ENCODE peak calls at places on chromosomes 16 and 17, in seven cellular contexts. X, F, Y, O, D, Z and I are unnamed samples.
A peak's percentile ranks its signal among the peaks of the same experiment; 100 is the strongest.

GRCh38 chr17:11514565-11514964 is 83.7 kb upstream of the DNAH9 start:
- DNase-seq in O (no peak), X (no peak), D (no peak), Y (no peak), Z (no peak), F (no peak), I (no peak)

GRCh38 chr16:47876494-47876893 is 279.3 kb downstream of the ABCC12 start:
- DNase-seq in D (no peak), Z (no peak), O (no peak), Y (no peak), F (no peak), X (no peak), I (no peak)

GRCh38 chr16:71855937-71856662 is 10.3 kb downstream of the ATXN1L start:
- DNase-seq in O (no peak), Y (no peak), F (no peak), D (no peak), X (no peak), Z (no peak), I (no peak)

GRCh38 chr17:78707016-78707415 is 75.1 kb downstream of the CYTH1 start:
- DNase-seq in F (no peak), Y (no peak), O (no peak), Z (no peak), D (no peak), X (no peak), I (no peak)

GRCh38 chr16:57736419-57737281 is 1.1 kb downstream of the KATNB1 start:
- DNase-seq in O (peak; percentile 73), Z (peak; percentile 77), F (peak; percentile 56), Y (peak; percentile 34), X (peak; percentile 55), D (peak; percentile 78), I (no peak)

GRCh38 chr16:67115649-67116048 is 5.9 kb downstream of the PHAF1 start:
- DNase-seq in Y (no peak), X (no peak), F (no peak), O (no peak), D (no peak), Z (no peak), I (no peak)

GRCh38 chr17:2043785-2044184 is 2.0 kb downstream of the OVCA2 start:
- DNase-seq in Y (no peak), F (no peak), O (no peak), D (no peak), Z (no peak), X (no peak), I (no peak)

GRCh38 chr16:50311891-50312501 is 45.6 kb downstream of the ADCY7 start:
- DNase-seq in O (no peak), X (no peak), Y (no peak), Z (peak; percentile 24), D (no peak), F (no peak), I (no peak)

GRCh38 chr17:17366941-17367885 is 64.0 kb downstream of the NT5M start:
- DNase-seq in Z (no peak), X (no peak), F (no peak), Y (no peak), O (no peak), D (no peak), I (no peak)

GRCh38 chr17:39921323-39921722 is 2.9 kb upstream of the GSDMB start:
- DNase-seq in Z (no peak), F (no peak), O (no peak), X (no peak), Y (no peak), D (no peak), I (peak; percentile 44)

GRCh38 chr17:72373910-72374741 is 253.3 kb downstream of the SOX9 start:
- DNase-seq in Y (no peak), O (no peak), D (peak; percentile 71), F (no peak), X (no peak), Z (no peak), I (no peak)

GRCh38 chr16:17359778-17360177 is 111.0 kb downstream of the XYLT1 start:
- DNase-seq in X (no peak), D (no peak), O (no peak), F (no peak), Y (no peak), Z (peak; percentile 62), I (no peak)

GRCh38 chr16:67170168-67170947 is at the start of gene NOL3:
- DNase-seq in F (no peak), D (peak; percentile 86), O (peak; percentile 87), X (peak; percentile 94), Y (no peak), Z (no peak), I (peak; percentile 73)

GRCh38 chr16:5604770-5605169 is 507.2 kb upstream of the EEF2KMT start:
- DNase-seq in Z (no peak), F (peak; percentile 85), X (peak; percentile 36), D (peak; percentile 80), Y (no peak), O (peak; percentile 46), I (no peak)

GRCh38 chr17:37693328-37693727 is 50.1 kb upstream of the DDX52 start:
- DNase-seq in Y (no peak), O (no peak), D (no peak), X (no peak), Z (no peak), F (peak; percentile 67), I (no peak)

GRCh38 chr17:9696279-9697044 is 51.1 kb downstream of the USP43 start:
- DNase-seq in F (no peak), Y (no peak), X (no peak), D (no peak), Z (no peak), O (peak; percentile 42), I (no peak)

GRCh38 chr16:85055503-85056210 is 28.1 kb downstream of the KIAA0513 start:
- DNase-seq in X (peak; percentile 58), O (no peak), Z (peak; percentile 94), D (no peak), Y (peak; percentile 54), F (peak; percentile 68), I (peak; percentile 64)

DNA sequence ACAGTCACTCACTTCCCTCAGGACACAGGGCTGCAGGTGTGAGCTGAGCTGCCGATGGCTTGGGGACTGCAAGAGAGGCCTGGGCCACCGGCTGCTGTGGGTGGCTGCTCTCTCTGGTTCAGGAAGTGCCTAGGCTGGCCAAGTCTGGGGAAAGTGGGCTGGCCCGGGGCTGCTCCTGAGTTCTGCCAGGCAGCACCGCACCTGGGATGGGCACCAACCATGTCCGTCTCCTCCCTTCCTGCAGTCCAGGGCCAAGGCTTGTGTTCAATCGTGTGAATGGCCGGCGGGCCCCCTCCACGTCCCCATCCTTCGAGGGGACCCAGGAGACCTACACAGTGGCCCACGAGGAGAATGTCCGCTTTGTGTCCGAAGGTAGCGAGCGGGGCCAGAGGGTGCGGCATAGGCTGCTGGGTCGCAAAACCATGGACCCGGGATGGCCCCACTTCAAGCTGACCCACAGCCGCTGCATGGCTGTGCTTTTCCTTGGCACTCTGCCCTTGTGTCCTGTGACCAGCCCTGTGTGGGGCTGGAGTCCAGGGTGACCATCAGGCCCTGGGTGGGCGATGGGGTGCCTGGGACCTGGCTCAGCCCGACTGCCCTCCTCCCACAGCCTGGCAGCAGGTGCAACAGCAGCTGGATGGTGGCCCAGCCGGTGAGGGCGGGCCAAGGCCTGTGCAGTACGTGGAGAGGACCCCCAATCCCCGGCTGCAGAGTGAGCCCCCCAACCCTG is 1.8 kb upstream of the WDR90 start:
- DNase-seq in Y (no peak), D (no peak), O (no peak), X (no peak), F (peak; percentile 68), Z (no peak), I (no peak)
- H3K4me3 ChIP-seq in Y (no peak overlapping the region), D (no peak overlapping the region), O (no peak overlapping the region), X (no peak overlapping the region), F (peak overlapping the region; percentile 96), Z (no peak overlapping the region), I (peak overlapping the region; percentile 75)

GRCh38 chr17:59069856-59070255 is 36.8 kb downstream of the TRIM37 start:
- DNase-seq in Z (no peak), D (no peak), X (no peak), F (no peak), Y (no peak), O (no peak), I (no peak)
- H3K36me3 ChIP-seq in Z (peaks cover 18% of the 10 kb centered on the region), D (peaks cover 7% of the 10 kb centered on the region), X (peaks cover 80% of the 10 kb centered on the region), F (peaks cover 54% of the 10 kb centered on the region), Y (peaks cover 10% of the 10 kb centered on the region), O (peaks cover 16% of the 10 kb centered on the region), I (peaks cover 3% of the 10 kb centered on the region)

DNA sequence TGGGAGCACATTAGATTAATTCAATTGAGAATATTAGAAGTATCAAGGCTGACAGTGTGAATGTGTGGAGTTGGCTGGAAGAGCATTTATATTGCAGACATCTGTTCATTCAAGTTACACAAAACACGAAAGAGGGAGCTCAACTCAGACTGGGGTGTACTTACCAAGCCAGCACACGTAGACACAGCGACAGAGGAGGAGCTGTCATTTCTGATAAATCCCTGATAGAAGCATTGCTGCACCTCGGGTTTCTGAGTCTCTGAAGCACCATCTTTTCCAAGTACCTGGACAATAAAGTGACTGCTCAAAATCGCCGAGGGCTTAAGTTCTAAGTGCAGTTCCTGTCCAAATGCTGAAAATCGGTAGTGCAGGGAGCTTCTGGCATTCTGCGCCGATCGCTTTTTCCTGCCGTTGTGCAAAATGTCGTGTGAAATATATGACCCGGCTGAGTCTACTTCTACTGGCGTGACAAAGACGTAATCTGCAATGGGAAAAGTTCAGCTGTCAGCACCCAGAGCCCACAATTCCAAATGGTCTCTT is 3.6 kb downstream of the ADAMTS18 start:
- DNase-seq in Z (no peak), D (no peak), Y (no peak), X (no peak), F (no peak), O (no peak), I (no peak)
- H3K4me3 ChIP-seq in Z (no peak overlapping the region), D (no peak overlapping the region), Y (no peak overlapping the region), X (no peak overlapping the region), F (no peak overlapping the region), O (no peak overlapping the region), I (no peak overlapping the region)

GRCh38 chr16:2260250-2260649 is 7.7 kb downstream of the RNPS1 start:
- DNase-seq in X (no peak), O (no peak), F (no peak), D (no peak), Y (no peak), Z (no peak), I (no peak)
- H3K36me3 ChIP-seq in X (peaks cover 100% of the 10 kb centered on the region), O (peaks cover 84% of the 10 kb centered on the region), F (peaks cover 78% of the 10 kb centered on the region), D (peaks cover 98% of the 10 kb centered on the region), Y (peaks cover 55% of the 10 kb centered on the region), Z (peaks cover 71% of the 10 kb centered on the region), I (peaks cover 45% of the 10 kb centered on the region)

DNA sequence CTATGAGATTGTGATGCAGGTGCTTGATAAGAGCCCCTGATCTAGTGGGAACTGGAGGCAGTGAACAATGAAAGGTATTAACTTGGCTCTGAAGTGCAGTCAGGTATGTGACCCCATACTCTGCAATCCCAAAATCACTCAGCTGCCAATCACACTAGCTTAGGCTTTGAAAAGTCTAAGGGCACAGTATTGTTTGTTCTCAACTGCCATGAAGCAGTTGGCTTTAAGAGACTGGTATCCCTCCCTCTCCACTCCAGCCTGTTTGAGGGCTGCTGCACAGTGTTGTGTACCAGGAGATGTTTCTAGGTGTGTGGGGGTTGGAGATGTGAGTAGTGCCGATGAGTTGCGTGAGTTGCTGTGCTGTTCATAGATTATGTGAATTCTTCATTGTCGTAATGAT is 2.4 kb downstream of the YPEL2 start:
- DNase-seq in D (no peak), Z (no peak), Y (no peak), O (no peak), X (no peak), F (no peak), I (no peak)
- H3K4me3 ChIP-seq in D (no peak overlapping the region), Z (no peak overlapping the region), Y (no peak overlapping the region), O (no peak overlapping the region), X (no peak overlapping the region), F (no peak overlapping the region), I (no peak overlapping the region)

GRCh38 chr17:80948961-80949450 is 42.6 kb upstream of the CHMP6 start:
- DNase-seq in X (no peak), Y (no peak), Z (no peak), O (no peak), F (no peak), D (no peak), I (no peak)
- H3K36me3 ChIP-seq in X (peaks cover 42% of the 10 kb centered on the region), Y (peaks cover 29% of the 10 kb centered on the region), Z (peaks cover 36% of the 10 kb centered on the region), O (peaks cover 3% of the 10 kb centered on the region), F (no peaks in the 10 kb centered on the region), D (no peaks in the 10 kb centered on the region), I (peaks cover 11% of the 10 kb centered on the region)

GRCh38 chr17:76700627-76701470 is 9.9 kb downstream of the MXRA7 start:
- DNase-seq in F (no peak), D (no peak), X (no peak), O (peak; percentile 66), Y (no peak), Z (no peak), I (no peak)
- H3K4me3 ChIP-seq in F (no peak overlapping the region), D (no peak overlapping the region), X (no peak overlapping the region), O (no peak overlapping the region), Y (no peak overlapping the region), Z (no peak overlapping the region), I (no peak overlapping the region)